ENCODE peak calls at places on chromosomes 1 and 21, in six cellular contexts. N is tibial artery, K is HCT116, T is AG04449, L is fibroblast of lung, R is HL-60. B is an unnamed sample.

GRCh38 chr1:89332461-89332860 is 31.4 kb upstream of the GBP6 start:
- DNase-seq in R (no peak), K (no peak), N (no peak), T (no peak), L (no peak), B (no peak)

GRCh38 chr1:12314328-12314903 is 84.6 kb downstream of the VPS13D start:
- DNase-seq in K (no peak), N (no peak), L (peak; percentile 65), T (no peak), R (no peak), B (no peak)

GRCh38 chr1:174640783-174641182 is 193.0 kb downstream of the GPR52 start:
- DNase-seq in L (no peak), N (no peak), T (no peak), R (no peak), K (no peak), B (no peak)

GRCh38 chr1:157438236-157439012 is 113.9 kb downstream of the FCRL5 start:
- DNase-seq in L (no peak), T (no peak), N (no peak), R (peak; percentile 28), K (no peak), B (no peak)

GRCh38 chr21:45256912-45257672 is 30.6 kb downstream of the POFUT2 start:
- DNase-seq in R (no peak), N (peak; percentile 12), K (no peak), L (no peak), T (no peak), B (no peak)

GRCh38 chr1:160836981-160837557 is 25.6 kb downstream of the CD244 start:
- DNase-seq in T (no peak), K (no peak), R (no peak), N (no peak), L (no peak), B (no peak)

GRCh38 chr1:38564946-38565570 is 294.5 kb downstream of the RRAGC start:
- DNase-seq in L (no peak), R (no peak), K (no peak), N (no peak), T (no peak), B (no peak)

GRCh38 chr1:214004014-214004413 is 16.2 kb downstream of the PROX1 start:
- DNase-seq in R (no peak), L (no peak), N (no peak), T (no peak), K (no peak), B (no peak)

GRCh38 chr1:7972285-7972684 is 10.8 kb downstream of the PARK7 start:
- DNase-seq in L (no peak), K (no peak), T (no peak), R (no peak), N (no peak), B (no peak)

GRCh38 chr1:61085191-61086086 is 3.1 kb downstream of the NFIA start:
- DNase-seq in R (no peak), T (no peak), L (no peak), K (no peak), N (no peak), B (no peak)

GRCh38 chr1:220013497-220013896 is 32.8 kb downstream of the EPRS1 start:
- DNase-seq in T (no peak), N (no peak), L (peak; percentile 10), R (no peak), K (no peak), B (no peak)

GRCh38 chr1:160675641-160676410 is 29.0 kb upstream of the SLAMF1 start:
- DNase-seq in N (peak; percentile 47), L (peak; percentile 43), K (peak; percentile 57), T (peak; percentile 21), R (peak; percentile 17), B (peak; percentile 80)

GRCh38 chr1:14111121-14111520 is 411.1 kb downstream of the PRDM2 start:
- DNase-seq in L (no peak), T (no peak), N (no peak), K (no peak), R (no peak), B (no peak)
- TF ChIP-seq CTCF in L (no peak), T (no peak), N (no peak), K (no peak), R (no peak), B (no peak)

DNA sequence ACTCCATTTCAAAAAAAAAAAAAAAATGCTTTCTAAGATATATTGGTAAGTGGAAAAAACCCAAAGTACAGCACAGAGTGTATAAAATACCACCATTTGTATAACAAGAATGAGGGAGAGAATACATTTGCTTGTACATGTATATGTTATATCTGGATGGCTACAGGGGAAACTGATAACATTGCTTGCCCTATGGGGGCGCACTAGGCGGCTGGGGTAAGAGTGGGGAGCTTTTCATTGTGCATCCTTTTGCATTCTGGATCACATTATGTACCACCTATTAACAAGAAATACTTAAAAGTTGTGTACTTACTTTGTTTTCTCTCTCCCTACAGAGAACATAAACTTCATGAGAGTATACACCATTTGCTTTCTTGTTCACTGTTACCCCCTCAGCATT is 28.6 kb upstream of the OPRD1 start:
- DNase-seq in T (no peak), N (no peak), L (no peak), R (no peak), K (no peak), B (no peak)
- TF ChIP-seq CTCF in T (no peak), N (no peak), L (no peak), R (no peak), K (peak; percentile 10), B (no peak)

GRCh38 chr1:59399642-59400041 is 102.7 kb downstream of the FGGY start:
- DNase-seq in T (no peak), K (no peak), L (no peak), R (no peak), N (no peak), B (no peak)

GRCh38 chr1:59406437-59407164 is 109.7 kb downstream of the FGGY start:
- DNase-seq in L (no peak), K (no peak), N (no peak), R (no peak), T (no peak), B (no peak)

GRCh38 chr1:59397459-59397858 is 100.6 kb downstream of the FGGY start:
- DNase-seq in R (no peak), N (no peak), L (no peak), K (no peak), T (no peak), B (no peak)

GRCh38 chr1:59404725-59405124 is 107.8 kb downstream of the FGGY start:
- DNase-seq in L (no peak), N (no peak), K (no peak), R (no peak), T (no peak), B (no peak)

GRCh38 chr1:59401581-59401980 is 104.7 kb downstream of the FGGY start:
- DNase-seq in L (no peak), N (no peak), R (no peak), T (no peak), K (no peak), B (no peak)
- TF ChIP-seq CTCF in L (no peak), N (no peak), R (no peak), T (no peak), K (no peak), B (no peak)

GRCh38 chr1:44524655-44525530 is 119.8 kb downstream of the RNF220 start:
- DNase-seq in K (no peak), T (no peak), R (no peak), L (no peak), N (no peak), B (no peak)
- TF ChIP-seq CTCF in K (no peak), T (no peak), R (no peak), L (no peak), N (no peak), B (no peak)

GRCh38 chr1:208117410-208117809 is 126.8 kb downstream of the PLXNA2 start:
- DNase-seq in T (no peak), R (no peak), N (no peak), K (no peak), L (no peak), B (no peak)
- TF ChIP-seq CTCF in T (no peak), R (no peak), N (no peak), K (no peak), L (no peak), B (no peak)

DNA sequence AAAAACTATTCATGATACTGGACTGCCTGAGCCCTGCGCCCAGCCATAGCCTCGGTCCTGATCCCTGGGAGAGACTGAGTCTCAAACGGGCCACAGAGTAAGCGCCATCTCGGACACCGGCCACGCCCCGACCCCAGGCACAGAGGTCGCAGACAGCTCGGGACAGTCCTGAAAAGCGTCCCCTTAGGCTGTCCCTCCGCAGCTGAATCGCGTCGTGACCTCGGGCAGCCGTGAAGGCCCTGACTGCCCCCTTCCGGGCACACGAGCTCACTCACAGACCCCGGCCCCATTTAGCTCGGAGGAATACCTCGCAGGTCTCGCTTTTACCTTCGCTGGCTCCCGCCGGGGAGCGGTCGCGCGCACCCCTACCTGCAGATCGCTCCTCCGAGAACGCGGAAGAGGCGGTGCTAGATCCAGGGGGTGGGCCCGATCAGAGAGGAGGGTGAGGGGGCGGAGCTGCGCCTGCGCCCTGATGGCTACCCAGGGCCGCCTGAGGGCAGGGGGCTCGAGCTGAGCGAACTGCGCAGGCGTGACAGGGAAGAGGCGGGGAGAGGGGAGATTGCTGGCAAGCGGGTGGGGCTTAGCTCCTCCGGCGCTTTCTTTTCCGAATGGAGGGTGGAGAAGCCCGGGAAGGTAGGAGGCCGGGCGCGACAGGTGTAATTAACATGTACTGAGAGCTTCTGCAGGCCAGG is at the start of gene MKNK1:
- DNase-seq in K (peak; percentile 91), R (peak; percentile 91), N (peak; percentile 95), L (peak; percentile 92), T (peak; percentile 46), B (peak; percentile 92)
- TF ChIP-seq CTCF in K (no peak), R (no peak), N (no peak), L (peak; percentile 23), T (peak; percentile 15), B (no peak)

GRCh38 chr1:207070811-207071210 is 17.7 kb downstream of the PFKFB2 start:
- DNase-seq in K (no peak), T (no peak), R (no peak), L (no peak), N (no peak), B (no peak)
- TF ChIP-seq CTCF in K (no peak), T (no peak), R (no peak), L (no peak), N (no peak), B (no peak)

GRCh38 chr1:101217148-101217547 is 19.7 kb upstream of the S1PR1 start:
- DNase-seq in T (no peak), N (no peak), L (no peak), K (no peak), R (no peak), B (no peak)
- TF ChIP-seq CTCF in T (no peak), N (no peak), L (no peak), K (no peak), R (no peak), B (no peak)

B was measured in CD14-positive monocyte.